ENCODE peak calls at places on chromosomes 4 and X, in four cellular contexts. A is lung, J is endodermal cell, W is IMR-90. E is an unnamed sample.

GRCh38 chrX:65581661-65582339 is 47.2 kb upstream of the LAS1L start:
- DNase-seq in A (peak; percentile 76), J (peak; percentile 82), W (peak; percentile 61), E (peak; percentile 66)

GRCh38 chr4:40311811-40312346 is 23.3 kb upstream of the CHRNA9 start:
- DNase-seq in A (no peak), J (no peak), W (no peak), E (peak; percentile 58)

GRCh38 chrX:71454222-71454621 is 78.7 kb upstream of the OGT start:
- DNase-seq in A (no peak), J (no peak), W (peak; percentile 42), E (peak; percentile 12)

GRCh38 chrX:65148232-65148631 is 172.0 kb upstream of the ZC4H2 start:
- DNase-seq in A (no peak), J (no peak), W (no peak), E (no peak)

GRCh38 chr4:30116401-30116800 is 603.8 kb upstream of the PCDH7 start:
- DNase-seq in A (no peak), J (no peak), W (no peak), E (peak; percentile 1)

GRCh38 chr4:101857176-101857575 is 66.6 kb downstream of the BANK1 start:
- DNase-seq in A (no peak), J (no peak), W (no peak), E (peak; percentile 9)

GRCh38 chr4:153223418-153223792 is 19.2 kb downstream of the TRIM2 start:
- DNase-seq in A (no peak), J (no peak), W (no peak), E (peak; percentile 50)

GRCh38 chrX:10769165-10769564 is 148.8 kb upstream of the MID1 start:
- DNase-seq in A (no peak), J (no peak), W (peak; percentile 35), E (peak; percentile 22)

GRCh38 chr4:151960449-151961246 is 199.8 kb upstream of the GATB start:
- DNase-seq in A (no peak), J (no peak), W (no peak), E (no peak)

GRCh38 chrX:130631011-130631410 is 229.2 kb downstream of the RBMX2 start:
- DNase-seq in A (no peak), J (no peak), W (no peak), E (no peak)

GRCh38 chrX:155544886-155545285 is 67.9 kb downstream of the TMLHE start:
- DNase-seq in A (no peak), J (no peak), W (no peak), E (no peak)

GRCh38 chr4:98510757-98511517 is 147.5 kb downstream of the TSPAN5 start:
- DNase-seq in A (no peak), J (no peak), W (peak; percentile 88), E (peak; percentile 82)

GRCh38 chr4:108311313-108311712 is 142.6 kb upstream of the LEF1 start:
- DNase-seq in A (no peak), J (no peak), W (no peak), E (no peak)

GRCh38 chrX:43940811-43941210 is 32.4 kb downstream of the NDP start:
- DNase-seq in A (no peak), J (no peak), W (peak; percentile 42), E (peak; percentile 6)

GRCh38 chrX:100289159-100289558 is 120.9 kb downstream of the PCDH19 start:
- DNase-seq in A (no peak), J (no peak), W (no peak), E (no peak)

GRCh38 chr4:60656171-60656570 is 544.0 kb upstream of the ADGRL3 start:
- DNase-seq in A (no peak), J (no peak), W (peak; percentile 13), E (peak; percentile 3)

GRCh38 chr4:32435320-32435719 is 1715.2 kb downstream of the PCDH7 start:
- DNase-seq in A (no peak), J (no peak), W (no peak), E (no peak)

GRCh38 chrX:105876658-105877057 is 54.3 kb downstream of the NRK start:
- DNase-seq in A (no peak), J (no peak), W (peak; percentile 19), E (peak; percentile 4)

GRCh38 chrX:10755477-10756334 is 135.3 kb upstream of the MID1 start:
- DNase-seq in A (no peak), J (peak; percentile 78), W (peak; percentile 81), E (peak; percentile 43)

GRCh38 chr4:8238515-8239053 is 31.0 kb upstream of the HTRA3 start:
- DNase-seq in A (no peak), J (peak; percentile 87), W (no peak), E (no peak)

GRCh38 chr4:146049802-146050201 is 111.2 kb upstream of the ZNF827 start:
- DNase-seq in A (no peak), J (no peak), W (no peak), E (no peak)

GRCh38 chrX:153692611-153693156 is 5.0 kb downstream of the SLC6A8 start:
- DNase-seq in A (no peak), J (no peak), W (no peak), E (no peak)

GRCh38 chrX:65690057-65690855 is 22.8 kb downstream of the MSN start:
- DNase-seq in A (no peak), J (no peak), W (peak; percentile 78), E (peak; percentile 43)

GRCh38 chr4:125498981-125499380 is 184.2 kb downstream of the FAT4 start:
- DNase-seq in A (no peak), J (no peak), W (no peak), E (no peak)

GRCh38 chrX:143306991-143307965 is 210.0 kb downstream of the SPANXN3 start:
- DNase-seq in A (no peak), J (no peak), W (no peak), E (no peak)

GRCh38 chr4:183773790-183774189 is 114.7 kb downstream of the TRAPPC11 start:
- DNase-seq in A (no peak), J (no peak), W (no peak), E (no peak)

GRCh38 chr4:145195167-145195952 is 15.0 kb upstream of the OTUD4 start:
- DNase-seq in A (no peak), J (no peak), W (no peak), E (no peak)

GRCh38 chrX:154546354-154547244 is at the start of gene G6PD:
- DNase-seq in A (peak; percentile 73), J (peak; percentile 91), W (peak; percentile 35), E (peak; percentile 58)

GRCh38 chrX:132875705-132876508 is 82.5 kb downstream of the HS6ST2 start:
- DNase-seq in A (no peak), J (peak; percentile 51), W (no peak), E (peak; percentile 19)

GRCh38 chrX:119223784-119224183 is 12.3 kb upstream of the PGRMC1 start:
- DNase-seq in A (no peak), J (no peak), W (no peak), E (no peak)

DNA sequence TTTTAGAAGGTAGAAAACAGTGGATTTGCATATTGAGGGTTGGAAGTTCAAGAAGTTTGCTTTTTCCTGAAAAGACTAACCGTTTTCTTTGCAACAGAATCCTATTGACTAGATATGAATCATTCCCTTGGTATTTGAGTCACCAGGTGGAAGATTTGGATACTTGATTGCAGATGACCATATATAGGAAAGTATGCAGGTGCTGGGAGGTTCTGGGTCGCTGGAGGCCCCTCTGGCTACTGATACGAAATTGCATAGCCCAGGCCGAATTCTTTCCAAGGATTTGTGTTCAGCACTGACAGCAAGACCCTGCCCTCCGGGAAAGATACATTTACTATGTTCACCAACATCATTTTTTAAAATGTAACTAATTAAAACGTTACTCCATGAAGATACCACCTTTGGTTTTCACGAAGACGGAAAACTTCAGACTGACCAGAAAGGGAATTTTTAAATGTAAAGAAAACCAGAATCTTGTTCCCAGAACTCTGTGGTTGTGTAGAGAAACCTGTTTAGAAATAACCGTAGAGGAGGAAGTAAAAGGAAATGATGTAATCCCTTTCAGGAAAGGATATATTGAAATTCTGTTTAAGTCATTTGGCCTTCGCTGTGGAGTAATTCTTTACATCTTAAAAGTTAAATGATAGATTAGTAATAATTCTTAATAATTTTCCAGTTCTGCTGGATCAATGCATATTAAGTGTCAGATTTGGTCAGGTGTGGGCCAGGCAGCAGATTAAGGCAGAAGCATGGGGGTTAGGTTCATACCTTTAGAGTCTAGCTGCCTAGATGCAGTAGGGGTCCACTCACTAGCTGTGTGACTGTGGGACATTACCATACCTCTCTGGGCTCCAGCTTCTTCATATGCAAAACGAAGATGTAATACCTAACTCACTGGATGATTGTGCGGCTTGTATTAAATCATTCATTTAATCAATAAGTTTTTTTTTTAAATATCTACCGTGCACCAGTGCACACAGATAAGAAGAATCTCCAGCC is 1.1 kb downstream of the ANXA3 start:
- DNase-seq in A (peak; percentile 39), J (peak; percentile 88), W (no peak), E (no peak)
- H3K4me3 ChIP-seq in A (peak overlapping the region; percentile 74), J (peak overlapping the region; percentile 81), W (no peak overlapping the region), E (peak overlapping the region; percentile 71)

GRCh38 chr4:111778543-111778942 is 366.7 kb upstream of the FAM241A start:
- DNase-seq in A (no peak), J (no peak), W (no peak), E (peak; percentile 50)
- TF ChIP-seq CTCF in A (no peak), J (peak; percentile 73), W (no peak), E (peak; percentile 60)

GRCh38 chrX:18828832-18829404 is 121.5 kb downstream of the PPEF1 start:
- DNase-seq in A (no peak), J (no peak), W (no peak), E (no peak)

DNA sequence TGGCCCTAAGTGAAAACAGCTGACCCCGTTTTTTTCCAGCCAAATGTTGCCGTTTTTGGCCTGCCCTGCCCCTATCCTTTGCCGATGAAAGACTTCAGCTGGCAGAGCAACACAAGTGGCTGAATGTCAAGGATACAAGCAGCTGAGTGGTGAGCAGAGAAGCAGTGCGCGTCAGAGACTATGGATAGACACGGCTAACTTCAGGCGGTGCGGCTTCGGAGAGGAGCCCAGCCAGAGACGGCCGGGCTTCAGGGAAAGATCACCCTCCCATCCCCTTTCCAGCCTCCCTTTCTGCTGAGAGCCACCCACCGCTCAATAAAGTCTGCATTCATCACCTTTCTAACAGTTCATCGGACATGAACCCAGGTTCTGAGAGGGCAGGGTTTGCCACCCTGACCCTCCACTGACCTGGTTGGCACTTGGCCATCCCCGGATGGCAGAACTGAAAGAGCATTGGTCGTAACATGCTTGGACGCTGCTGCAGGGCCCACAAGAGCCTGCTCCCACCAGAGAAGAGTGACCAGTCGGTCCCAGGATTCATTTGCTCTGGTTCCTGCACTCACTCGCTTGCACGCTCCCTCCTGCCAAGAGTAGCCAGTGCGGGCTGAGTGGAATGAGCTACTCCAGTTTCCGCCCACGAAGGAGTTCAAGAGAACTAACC is 125.8 kb downstream of the PPEF1 start:
- DNase-seq in A (no peak), J (no peak), W (peak; percentile 16), E (no peak)
- H3K4me3 ChIP-seq in A (no peak overlapping the region), J (no peak overlapping the region), W (no peak overlapping the region), E (no peak overlapping the region)

GRCh38 chr4:147094228-147094627 is 148.6 kb upstream of the TTC29 start:
- DNase-seq in A (no peak), J (peak; percentile 59), W (no peak), E (no peak)
- TF ChIP-seq CTCF in A (no peak), J (peak; percentile 76), W (no peak), E (no peak)